ENCODE peak calls at places on chromosomes 12 and 14, in eight cellular contexts. T is brain microvascular endothelial cell, F is GM23338, R is lung, K is neural progenitor cell, N is WERI-Rb-1, G is psoas muscle, A is IMR-90. L is an unnamed sample. For H3K27me3, the result is how much of the 10 kb centered on the place peaks cover.

GRCh38 chr14:20606902-20607242 is 15.7 kb upstream of the RNASE12 start:
- DNase-seq in A (no peak), G (no peak), K (no peak), R (no peak), N (no peak), T (no peak), F (no peak), L (no peak)

GRCh38 chr12:86543716-86544115 is 287.5 kb upstream of the MGAT4C start:
- DNase-seq in K (peak), N (no peak), F (no peak), T (no peak), A (no peak), R (no peak), G (no peak), L (no peak)

GRCh38 chr14:87131879-87132278 is 861.1 kb downstream of the GALC start:
- DNase-seq in G (no peak), N (no peak), K (no peak), R (no peak), F (peak), A (peak), T (no peak), L (peak)

GRCh38 chr12:113684053-113684907 is 212.6 kb upstream of the LHX5 start:
- DNase-seq in R (no peak), G (no peak), A (peak), F (peak), K (peak), N (peak), T (peak), L (no peak)

GRCh38 chr14:41609704-41610183 is 3.1 kb downstream of the LRFN5 start:
- DNase-seq in A (peak), G (peak), T (no peak), R (no peak), F (peak), N (peak), K (peak), L (no peak)

GRCh38 chr14:64184103-64184729 is 110.0 kb downstream of the ESR2 start:
- DNase-seq in F (no peak), K (no peak), A (no peak), R (no peak), G (no peak), N (no peak), T (no peak), L (no peak)

GRCh38 chr14:52949249-52949648 is 1.6 kb downstream of the FERMT2 start:
- DNase-seq in N (no peak), A (no peak), R (no peak), K (no peak), T (no peak), F (no peak), G (no peak), L (no peak)

GRCh38 chr12:29889737-29890136 is 106.0 kb upstream of the TMTC1 start:
- DNase-seq in R (peak), T (peak), A (peak), F (peak), N (peak), G (peak), K (peak), L (peak)

GRCh38 chr14:65144170-65144569 is 41.9 kb upstream of the MAX start:
- DNase-seq in N (no peak), F (no peak), T (no peak), K (no peak), A (no peak), R (no peak), G (no peak), L (no peak)

GRCh38 chr14:56005580-56006053 is 112.6 kb upstream of the PELI2 start:
- DNase-seq in K (no peak), R (no peak), A (peak), G (no peak), F (no peak), T (peak), N (no peak), L (no peak)

GRCh38 chr12:121004253-121004815 is 12.0 kb downstream of the C12orf43 start:
- DNase-seq in R (no peak), G (no peak), F (no peak), N (no peak), K (no peak), T (no peak), A (no peak), L (no peak)

GRCh38 chr14:38481939-38482678 is 226.2 kb upstream of the CLEC14A start:
- DNase-seq in T (no peak), K (no peak), A (peak), R (peak), N (no peak), G (peak), F (peak), L (peak)

GRCh38 chr12:46549527-46550265 is 177.1 kb upstream of the SLC38A2 start:
- DNase-seq in F (no peak), N (no peak), R (no peak), K (no peak), G (no peak), T (peak), A (peak), L (peak)

GRCh38 chr14:43621282-43621681 is 885.8 kb downstream of the FSCB start:
- DNase-seq in F (no peak), T (no peak), A (no peak), K (no peak), G (no peak), R (no peak), N (no peak), L (peak)

GRCh38 chr14:99720941-99721791 is 37.1 kb downstream of the CYP46A1 start:
- DNase-seq in G (no peak), F (no peak), R (no peak), K (no peak), N (no peak), A (no peak), T (no peak), L (no peak)

GRCh38 chr12:106058256-106059182 is 80.2 kb downstream of the NUAK1 start:
- DNase-seq in G (no peak), N (no peak), R (no peak), A (peak), F (no peak), T (peak), K (no peak), L (peak)

DNA sequence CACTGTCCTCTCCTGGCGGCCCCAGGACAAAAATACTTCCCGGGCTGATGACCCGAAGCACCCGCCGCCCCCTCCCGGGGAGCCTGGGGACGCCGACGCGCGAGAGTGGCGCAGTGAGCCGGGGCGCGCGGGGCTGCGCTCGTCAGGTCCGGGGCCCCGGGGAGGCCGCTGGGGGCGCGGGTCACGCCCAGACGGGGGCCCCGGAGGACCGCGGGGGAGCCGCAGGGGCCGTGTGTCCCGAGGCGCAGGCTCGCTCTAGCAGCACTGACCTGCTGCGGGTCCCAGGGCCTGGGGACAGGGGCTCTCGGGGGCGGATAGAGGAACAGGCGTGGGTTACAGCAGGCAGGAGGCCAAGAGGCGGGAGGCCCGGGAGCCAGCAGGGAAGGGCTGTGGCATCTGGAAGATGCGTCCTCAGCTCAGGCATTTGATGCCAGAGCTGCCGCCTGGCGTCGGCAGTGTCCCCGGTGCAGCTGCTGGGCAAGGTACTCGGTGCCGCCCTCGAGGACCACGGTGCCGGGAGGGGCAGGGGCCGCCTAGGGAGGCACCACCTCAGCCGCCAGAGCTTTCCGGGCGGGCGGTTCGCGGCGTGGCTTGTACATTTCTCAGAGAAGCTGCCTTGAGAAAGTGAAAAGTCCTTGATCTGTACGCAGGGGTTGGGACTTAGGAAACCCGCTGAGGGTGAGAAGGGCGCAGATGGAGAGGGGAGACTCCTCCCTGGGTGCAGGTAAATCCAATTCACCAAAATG is 1.2 kb downstream of the WNT5B start:
- DNase-seq in G (peak), T (no peak), A (no peak), N (no peak), F (peak), R (peak), K (peak), L (no peak)
- H3K4me3 ChIP-seq in G (peak), T (peak), A (peak), N (peak), F (peak), R (no peak), K (peak), L (peak)

GRCh38 chr12:15592934-15593333 is 196.3 kb downstream of the EPS8 start:
- DNase-seq in K (no peak), R (no peak), G (no peak), A (no peak), N (no peak), T (no peak), F (no peak), L (no peak)

GRCh38 chr12:15591811-15592210 is 197.4 kb downstream of the EPS8 start:
- DNase-seq in F (no peak), G (no peak), K (no peak), R (no peak), T (no peak), N (no peak), A (no peak), L (no peak)

GRCh38 chr12:15584366-15585041 is 204.7 kb downstream of the EPS8 start:
- DNase-seq in A (peak), R (no peak), N (peak), T (no peak), G (no peak), K (peak), F (peak), L (peak)

GRCh38 chr12:15589328-15590032 is 199.7 kb downstream of the EPS8 start:
- DNase-seq in R (no peak), K (no peak), T (no peak), N (no peak), F (no peak), A (no peak), G (no peak), L (no peak)

DNA sequence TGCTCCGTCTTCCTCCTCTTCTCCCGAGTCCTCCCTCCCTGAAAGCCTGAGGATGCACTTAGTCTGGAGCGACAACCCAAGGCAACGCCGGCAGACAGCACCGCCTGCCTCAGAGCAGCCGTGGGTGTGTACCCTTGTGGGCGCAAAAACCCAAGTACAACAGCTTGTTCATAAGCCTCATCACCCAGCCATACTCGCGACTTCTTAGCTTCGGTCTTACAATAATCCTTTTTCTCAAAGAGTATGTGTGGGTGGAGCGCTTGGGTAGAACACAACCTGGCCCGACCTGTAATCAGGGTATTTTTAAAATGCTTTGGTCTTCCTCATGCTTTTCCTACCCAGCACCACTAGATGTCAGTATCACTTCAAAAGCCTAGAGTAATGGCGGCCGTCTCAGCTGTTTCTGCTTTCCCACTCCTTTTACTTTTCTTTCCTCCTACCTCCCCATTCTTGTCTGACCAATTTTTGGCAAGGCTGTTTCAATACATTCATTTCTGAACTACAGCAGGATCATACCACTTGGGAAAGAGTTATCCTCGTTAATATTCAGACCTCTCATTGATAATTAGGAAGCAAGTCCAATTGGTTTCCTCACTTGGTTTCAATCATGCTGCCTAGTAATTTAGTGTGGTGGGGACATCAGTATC is 198.9 kb downstream of the EPS8 start:
- DNase-seq in G (peak), T (peak), K (peak), R (peak), A (peak), F (peak), N (peak), L (peak)
- TF ChIP-seq CTCF in G (peak), T (peak), K (peak), R (peak), A (peak), F (peak), N (peak), L (peak)

DNA sequence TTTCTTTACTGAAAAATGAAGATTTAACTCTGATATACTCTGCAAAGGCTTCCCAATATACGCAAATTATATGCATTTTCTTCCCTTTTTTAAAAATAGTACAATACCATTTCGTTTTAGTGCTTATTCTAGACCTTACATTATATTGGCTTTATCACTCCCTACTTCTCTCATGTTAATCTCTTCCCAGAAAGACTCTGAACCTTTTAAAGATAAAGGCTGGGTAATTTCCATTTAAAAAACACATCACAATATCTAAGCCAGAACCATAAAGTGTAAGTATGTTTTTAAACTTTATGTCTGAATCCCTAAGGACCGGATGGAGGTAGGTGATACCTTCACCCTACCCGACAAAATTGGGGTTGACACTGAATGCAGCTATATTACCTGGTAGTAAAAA is 320.8 kb downstream of the DIO2 start:
- DNase-seq in N (no peak), T (no peak), F (no peak), G (no peak), K (no peak), R (no peak), A (no peak), L (no peak)
- H3K27me3 ChIP-seq in N (under half), T (under half), F (under half), G (under half), K (under half), R (under half), A (under half), L (under half)

GRCh38 chr12:53004178-53004577 is 2.1 kb upstream of the EIF4B start:
- DNase-seq in K (peak), R (no peak), G (no peak), A (no peak), T (no peak), N (no peak), F (peak), L (peak)
- H3K4me3 ChIP-seq in K (peak), R (no peak), G (no peak), A (no peak), T (no peak), N (no peak), F (peak), L (no peak)

GRCh38 chr12:40992674-40993073 is 195.4 kb upstream of the PDZRN4 start:
- DNase-seq in N (no peak), G (no peak), R (no peak), T (no peak), A (no peak), F (no peak), K (no peak), L (peak)

GRCh38 chr12:40992158-40992557 is 196.0 kb upstream of the PDZRN4 start:
- DNase-seq in R (no peak), F (no peak), T (no peak), A (no peak), K (no peak), N (no peak), G (no peak), L (no peak)

GRCh38 chr12:40989785-40990184 is 198.3 kb upstream of the PDZRN4 start:
- DNase-seq in T (no peak), N (no peak), A (no peak), R (no peak), F (no peak), G (no peak), K (no peak), L (no peak)

GRCh38 chr12:40996091-40996490 is 192.0 kb upstream of the PDZRN4 start:
- DNase-seq in N (no peak), F (peak), K (no peak), R (no peak), A (no peak), G (no peak), T (no peak), L (no peak)

DNA sequence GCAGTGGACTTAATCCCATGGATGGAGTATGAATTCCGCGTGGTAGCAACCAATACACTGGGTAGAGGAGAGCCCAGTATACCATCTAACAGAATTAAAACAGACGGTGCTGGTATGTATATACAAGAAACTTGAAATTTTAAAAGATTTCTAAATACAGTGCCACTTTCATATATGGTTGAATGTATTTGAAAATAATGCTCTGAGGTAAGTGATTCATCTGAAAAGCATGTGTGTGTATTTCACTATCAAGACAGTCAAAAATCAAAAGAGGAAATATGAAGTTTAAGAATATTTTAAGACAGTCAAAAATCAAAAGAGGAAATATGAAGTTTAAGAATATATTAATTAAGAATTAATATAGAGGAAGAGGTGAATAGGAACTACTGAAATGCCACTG is 195.0 kb upstream of the PDZRN4 start:
- DNase-seq in K (no peak), F (no peak), A (no peak), R (no peak), G (no peak), T (no peak), N (no peak), L (peak)
- TF ChIP-seq CTCF in K (no peak), F (no peak), A (no peak), R (no peak), G (no peak), T (no peak), N (no peak), L (no peak)

GRCh38 chr12:30902001-30902400 is 24.5 kb upstream of the TSPAN11 start:
- DNase-seq in T (no peak), F (no peak), R (no peak), N (no peak), G (no peak), K (no peak), A (no peak), L (no peak)

GRCh38 chr12:30902606-30903005 is 23.9 kb upstream of the TSPAN11 start:
- DNase-seq in N (no peak), G (no peak), R (no peak), K (no peak), A (no peak), T (no peak), F (no peak), L (no peak)

GRCh38 chr12:30896461-30896860 is 30.1 kb upstream of the TSPAN11 start:
- DNase-seq in K (no peak), N (no peak), A (peak), T (no peak), G (no peak), F (no peak), R (no peak), L (no peak)

GRCh38 chr12:30898846-30899245 is 27.7 kb upstream of the TSPAN11 start:
- DNase-seq in T (no peak), N (no peak), G (no peak), F (no peak), K (no peak), A (no peak), R (no peak), L (peak)

GRCh38 chr12:30900351-30900750 is 26.2 kb upstream of the TSPAN11 start:
- DNase-seq in G (no peak), T (no peak), K (no peak), N (no peak), R (no peak), A (no peak), F (no peak), L (no peak)
- H3K27me3 ChIP-seq in G (under half), T (under half), K (under half), N (under half), R (under half), A (under half), F (under half), L (under half)

DNA sequence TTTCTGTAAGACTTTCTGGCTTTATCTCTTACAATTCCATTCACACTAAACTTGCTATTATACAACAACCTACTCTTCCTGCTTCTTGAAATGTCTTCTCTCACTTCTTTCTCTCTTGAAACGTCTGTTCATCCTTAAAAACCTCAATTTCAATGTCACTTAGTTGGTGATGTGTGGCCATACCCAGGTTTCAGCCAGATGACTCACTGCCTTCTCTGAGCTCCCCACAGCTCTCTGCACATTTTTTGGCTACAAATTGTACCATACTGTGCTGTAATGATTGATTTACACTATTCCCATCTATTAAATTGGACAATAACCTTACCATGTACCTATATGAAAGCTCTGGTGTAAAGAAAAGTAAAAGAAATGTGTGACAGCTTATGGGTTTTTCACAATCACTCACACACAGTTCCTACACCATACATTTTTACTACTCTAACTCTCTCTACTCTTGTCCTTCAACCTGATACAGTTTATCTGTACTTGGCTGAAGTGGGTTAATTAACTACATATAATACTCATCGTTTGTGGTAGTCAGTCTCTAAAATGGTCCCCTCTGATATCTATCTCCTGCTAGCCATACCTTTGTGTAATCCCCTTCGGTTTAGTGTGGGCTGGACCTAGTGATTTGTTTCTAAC is 222.1 kb downstream of the NELL2 start:
- DNase-seq in G (no peak), T (no peak), F (no peak), N (no peak), A (no peak), K (no peak), R (no peak), L (no peak)
- H3K4me3 ChIP-seq in G (no peak), T (no peak), F (no peak), N (no peak), A (no peak), K (no peak), R (no peak), L (no peak)